ENCODE peak calls at places on chromosome 1, in eight cellular contexts. B is A549, Z is transverse colon, V is ovary, A is tibial nerve, U is stomach, E is K562, S is SK-N-SH. Q is an unnamed sample.
A peak's percentile ranks its signal among the peaks of the same experiment; 100 is the strongest.

GRCh38 chr1:205528887-205529825 is 24.7 kb downstream of the CDK18 start:
- DNase-seq in B (peak; percentile 88), Z (peak; percentile 85), V (peak; percentile 88), A (peak; percentile 83), U (peak; percentile 89), E (peak; percentile 87), S (peak; percentile 97), Q (peak; percentile 89)

GRCh38 chr1:75188892-75189291 is 54.7 kb downstream of the LHX8 start:
- DNase-seq in B (no peak), Z (no peak), V (no peak), A (no peak), U (no peak), E (no peak), S (no peak), Q (no peak)

GRCh38 chr1:234776875-234777849 is 167.2 kb upstream of the IRF2BP2 start:
- DNase-seq in B (no peak), Z (no peak), V (no peak), A (no peak), U (no peak), E (peak; percentile 41), S (no peak), Q (no peak)

GRCh38 chr1:114154146-114154962 is 685 bp upstream of the SYT6 start:
- DNase-seq in B (no peak), Z (no peak), V (no peak), A (no peak), U (no peak), E (peak; percentile 11), S (peak; percentile 66), Q (no peak)

GRCh38 chr1:180156201-180156600 is 1.5 kb downstream of the QSOX1 start:
- DNase-seq in B (no peak), Z (no peak), V (no peak), A (no peak), U (no peak), E (no peak), S (no peak), Q (no peak)

GRCh38 chr1:104780470-104781078 is 1030.9 kb downstream of the AMY1C start:
- DNase-seq in B (no peak), Z (no peak), V (no peak), A (no peak), U (no peak), E (peak; percentile 16), S (peak; percentile 56), Q (no peak)

GRCh38 chr1:12617511-12617900 is 504 bp downstream of the DHRS3 start:
- DNase-seq in B (no peak), Z (peak; percentile 46), V (no peak), A (no peak), U (peak; percentile 55), E (no peak), S (no peak), Q (no peak)

GRCh38 chr1:25100151-25100841 is 132.0 kb downstream of the SYF2 start:
- DNase-seq in B (no peak), Z (no peak), V (no peak), A (no peak), U (no peak), E (no peak), S (no peak), Q (no peak)

GRCh38 chr1:228838717-228839500 is 103.6 kb downstream of the RHOU start:
- DNase-seq in B (no peak), Z (no peak), V (no peak), A (no peak), U (no peak), E (no peak), S (no peak), Q (no peak)

GRCh38 chr1:194194724-194195123 is 1008.3 kb upstream of the B3GALT2 start:
- DNase-seq in B (no peak), Z (no peak), V (no peak), A (no peak), U (no peak), E (no peak), S (no peak), Q (no peak)

GRCh38 chr1:88169144-88169543 is 514.9 kb upstream of the PKN2 start:
- DNase-seq in B (no peak), Z (no peak), V (no peak), A (no peak), U (no peak), E (no peak), S (no peak), Q (no peak)

GRCh38 chr1:5455056-5455455 is 537.2 kb downstream of the NPHP4 start:
- DNase-seq in B (no peak), Z (no peak), V (no peak), A (no peak), U (no peak), E (no peak), S (no peak), Q (no peak)

GRCh38 chr1:29415156-29415830 is 179.0 kb downstream of the PTPRU start:
- DNase-seq in B (peak; percentile 18), Z (no peak), V (no peak), A (no peak), U (no peak), E (peak; percentile 63), S (peak; percentile 61), Q (no peak)

GRCh38 chr1:53090227-53091147 is 28.5 kb downstream of the PODN start:
- DNase-seq in B (no peak), Z (peak; percentile 65), V (no peak), A (no peak), U (peak; percentile 41), E (peak; percentile 56), S (no peak), Q (no peak)

GRCh38 chr1:155940993-155941844 is at the start of gene RXFP4:
- DNase-seq in B (no peak), Z (peak; percentile 87), V (no peak), A (no peak), U (peak; percentile 67), E (no peak), S (no peak), Q (no peak)

GRCh38 chr1:27522148-27522859 is 32.3 kb upstream of the WASF2 start:
- DNase-seq in B (no peak), Z (no peak), V (no peak), A (no peak), U (peak; percentile 74), E (no peak), S (no peak), Q (no peak)

GRCh38 chr1:27519341-27520258 is 29.6 kb upstream of the WASF2 start:
- DNase-seq in B (no peak), Z (peak; percentile 36), V (no peak), A (no peak), U (no peak), E (no peak), S (peak; percentile 87), Q (no peak)

GRCh38 chr1:27520651-27521050 is 30.7 kb upstream of the WASF2 start:
- DNase-seq in B (no peak), Z (no peak), V (no peak), A (no peak), U (no peak), E (no peak), S (no peak), Q (no peak)

GRCh38 chr1:27522860-27523665 is 33.1 kb upstream of the WASF2 start:
- DNase-seq in B (no peak), Z (no peak), V (peak; percentile 57), A (no peak), U (no peak), E (peak; percentile 86), S (no peak), Q (no peak)

DNA sequence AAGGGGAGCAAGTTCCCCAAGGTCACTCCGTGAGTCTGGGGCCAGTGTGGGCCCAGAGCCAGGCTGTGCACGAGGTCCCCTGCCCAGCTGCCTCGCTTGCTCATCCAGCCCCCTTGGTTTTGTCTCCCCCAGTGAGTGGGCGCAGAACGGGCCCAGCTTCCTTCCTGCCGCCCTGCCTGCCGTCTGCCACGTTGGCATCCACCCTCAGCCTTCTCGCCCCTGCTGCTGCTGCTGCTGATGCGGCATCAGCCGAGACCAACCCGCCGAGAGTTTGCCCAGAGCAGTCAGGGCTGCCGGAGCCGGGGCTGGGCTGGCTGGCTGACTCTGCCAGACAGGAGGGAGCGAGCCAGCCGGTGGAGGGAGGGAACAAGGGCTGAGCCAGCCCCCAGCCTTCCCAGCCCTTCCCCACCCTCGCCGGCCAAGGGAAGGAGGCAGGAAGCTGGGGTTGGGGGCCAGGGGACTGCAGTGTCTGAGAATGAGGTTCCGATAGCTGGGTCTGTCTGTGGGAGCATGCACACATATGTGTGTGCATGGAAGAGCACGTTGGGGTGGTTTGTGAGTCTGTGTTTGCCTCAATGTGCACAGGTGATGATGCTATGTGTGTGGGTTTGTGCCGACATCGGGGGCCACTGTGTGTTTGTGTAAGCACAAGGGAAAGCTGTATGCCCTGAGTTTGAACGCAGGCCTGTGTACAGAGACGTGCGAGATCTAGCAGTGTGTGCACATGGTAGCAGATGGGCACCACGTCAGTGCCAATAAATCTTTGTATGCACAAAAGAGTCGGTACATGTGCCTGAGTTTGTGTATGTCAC is 31.6 kb upstream of the WASF2 start:
- DNase-seq in B (no peak), Z (no peak), V (no peak), A (no peak), U (no peak), E (no peak), S (no peak), Q (no peak)
- TF ChIP-seq EP300 in B (no peak), Z (no peak), V (no peak), A (no peak), U (no peak), E (no peak), S (no peak), Q (no peak)

GRCh38 chr1:202165267-202165941 is 5.0 kb upstream of the PTPN7 start:
- DNase-seq in B (no peak), Z (no peak), V (no peak), A (no peak), U (no peak), E (peak; percentile 94), S (no peak), Q (no peak)
- TF ChIP-seq EP300 in B (no peak), Z (no peak), V (no peak), A (no peak), U (no peak), E (no peak), S (no peak), Q (no peak)

GRCh38 chr1:150567717-150568561 is 11.5 kb downstream of the MCL1 start:
- DNase-seq in B (peak; percentile 43), Z (peak; percentile 84), V (peak; percentile 92), A (peak; percentile 94), U (peak; percentile 93), E (peak; percentile 71), S (peak; percentile 56), Q (peak; percentile 97)
- TF ChIP-seq EP300 in B (no peak), Z (peak; percentile 95), V (peak; percentile 83), A (peak; percentile 99), U (peak; percentile 86), E (no peak), S (no peak), Q (peak; percentile 59)

DNA sequence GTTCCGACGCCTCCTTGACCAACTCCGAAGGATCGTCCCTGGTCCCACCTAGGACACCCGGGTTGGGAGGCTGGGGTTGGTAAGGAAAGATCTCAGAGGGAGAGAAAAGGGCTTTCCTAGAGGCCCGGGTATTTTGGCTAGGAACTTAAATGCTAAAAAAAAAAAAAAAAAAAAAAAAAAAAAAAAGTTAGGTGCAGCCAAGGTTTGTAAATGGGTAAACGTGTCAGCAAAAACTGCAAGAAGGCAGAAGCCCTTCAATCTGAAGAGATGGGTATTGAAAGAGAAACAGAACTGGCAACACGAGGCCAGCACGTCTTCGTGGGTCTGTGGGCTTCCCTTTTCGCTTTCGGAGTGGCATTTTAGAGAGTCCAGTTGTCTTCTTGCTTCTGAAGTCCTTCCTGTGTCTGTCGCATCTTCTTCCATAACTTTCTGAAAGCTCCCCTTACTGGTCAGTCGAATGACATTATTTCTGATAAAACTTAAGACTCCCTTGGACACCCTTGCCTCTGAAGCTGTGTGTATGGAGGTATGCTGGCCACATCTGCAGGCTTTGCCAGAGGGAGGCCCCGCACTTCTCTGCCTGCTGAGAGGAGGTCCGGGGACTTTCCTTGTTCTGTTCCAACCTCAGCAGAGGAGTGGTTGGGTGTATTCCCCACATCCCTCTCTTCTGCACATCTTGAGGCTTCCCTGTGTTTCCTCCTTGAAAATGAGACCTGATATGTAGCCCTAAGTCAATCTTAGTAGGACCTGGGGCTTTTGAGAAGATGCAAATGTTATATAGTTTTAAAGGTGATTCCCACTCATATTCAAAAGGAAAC is 745 bp downstream of the RCSD1 start:
- DNase-seq in B (no peak), Z (peak; percentile 46), V (no peak), A (no peak), U (no peak), E (peak; percentile 53), S (no peak), Q (no peak)
- TF ChIP-seq EP300 in B (no peak), Z (no peak), V (no peak), A (no peak), U (no peak), E (no peak), S (no peak), Q (no peak)

Q was measured in sigmoid colon.